ENCODE peak calls at places on chromosome 1, in four cellular contexts. One of them, this sample, is unnamed.

GRCh38 chr1:234535763-234536515 is 57.0 kb upstream of the TARBP1 start:
- DNase-seq in tibial artery: peak; percentile 91
- DNase-seq in osteocyte: no peak
- DNase-seq in body of pancreas: peak; percentile 71
- DNase-seq in this sample: no peak

GRCh38 chr1:234969630-234970370 is 158.8 kb downstream of the TOMM20 start:
- DNase-seq in osteocyte: peak; percentile 92
- DNase-seq in body of pancreas: peak; percentile 83
- DNase-seq in tibial artery: no peak
- DNase-seq in this sample: no peak

GRCh38 chr1:89945852-89946476 is 48.9 kb upstream of the ZNF326 start:
- DNase-seq in tibial artery: no peak
- DNase-seq in osteocyte: no peak
- DNase-seq in body of pancreas: no peak
- DNase-seq in this sample: no peak

GRCh38 chr1:5390497-5390896 is 601.7 kb downstream of the NPHP4 start:
- DNase-seq in body of pancreas: no peak
- DNase-seq in osteocyte: no peak
- DNase-seq in tibial artery: no peak
- DNase-seq in this sample: no peak

GRCh38 chr1:44603718-44604117 is 70.6 kb downstream of the TMEM53 start:
- DNase-seq in tibial artery: no peak
- DNase-seq in osteocyte: no peak
- DNase-seq in body of pancreas: peak; percentile 88
- DNase-seq in this sample: no peak

GRCh38 chr1:12057940-12058687 is 5.0 kb upstream of the TNFRSF8 start:
- DNase-seq in tibial artery: no peak
- DNase-seq in body of pancreas: no peak
- DNase-seq in osteocyte: no peak
- DNase-seq in this sample: no peak

GRCh38 chr1:46487818-46488218 is 1.8 kb upstream of the DMBX1 start:
- DNase-seq in body of pancreas: no peak
- DNase-seq in tibial artery: no peak
- DNase-seq in osteocyte: no peak
- DNase-seq in this sample: no peak

GRCh38 chr1:159798893-159799292 is 3.3 kb upstream of the FCRL6 start:
- DNase-seq in tibial artery: peak; percentile 75
- DNase-seq in osteocyte: no peak
- DNase-seq in body of pancreas: peak; percentile 83
- DNase-seq in this sample: peak; percentile 50

GRCh38 chr1:173342766-173343165 is 134.4 kb upstream of the PRDX6 start:
- DNase-seq in body of pancreas: no peak
- DNase-seq in tibial artery: no peak
- DNase-seq in osteocyte: no peak
- DNase-seq in this sample: no peak

GRCh38 chr1:182446033-182446669 is 3.8 kb upstream of the RGSL1 start:
- DNase-seq in osteocyte: no peak
- DNase-seq in body of pancreas: peak; percentile 31
- DNase-seq in tibial artery: no peak
- DNase-seq in this sample: peak; percentile 67

GRCh38 chr1:244444854-244445253 is 6.9 kb downstream of the ADSS2 start:
- DNase-seq in osteocyte: no peak
- DNase-seq in tibial artery: no peak
- DNase-seq in body of pancreas: no peak
- DNase-seq in this sample: no peak

GRCh38 chr1:24935615-24936484 is 5.8 kb upstream of the RUNX3 start:
- DNase-seq in osteocyte: no peak
- DNase-seq in body of pancreas: no peak
- DNase-seq in tibial artery: no peak
- DNase-seq in this sample: peak; percentile 29

GRCh38 chr1:84847253-84848247 is 45.5 kb downstream of the LPAR3 start:
- DNase-seq in osteocyte: peak; percentile 95
- DNase-seq in tibial artery: peak; percentile 74
- DNase-seq in body of pancreas: peak; percentile 92
- DNase-seq in this sample: no peak

GRCh38 chr1:234722904-234723588 is 113.1 kb upstream of the IRF2BP2 start:
- DNase-seq in tibial artery: peak; percentile 91
- DNase-seq in body of pancreas: peak; percentile 80
- DNase-seq in osteocyte: no peak
- DNase-seq in this sample: peak; percentile 10

GRCh38 chr1:12549460-12550349 is 68.3 kb downstream of the DHRS3 start:
- DNase-seq in tibial artery: peak; percentile 91
- DNase-seq in body of pancreas: peak; percentile 64
- DNase-seq in osteocyte: no peak
- DNase-seq in this sample: no peak

GRCh38 chr1:228289996-228290881 is 82.4 kb downstream of the OBSCN start:
- DNase-seq in osteocyte: no peak
- DNase-seq in tibial artery: peak; percentile 62
- DNase-seq in body of pancreas: no peak
- DNase-seq in this sample: no peak

GRCh38 chr1:169951108-169951507 is 57.4 kb upstream of the SCYL3 start:
- DNase-seq in osteocyte: no peak
- DNase-seq in tibial artery: no peak
- DNase-seq in body of pancreas: no peak
- DNase-seq in this sample: no peak

GRCh38 chr1:38444311-38444710 is 397.7 kb upstream of the POU3F1 start:
- DNase-seq in osteocyte: peak; percentile 3
- DNase-seq in tibial artery: no peak
- DNase-seq in body of pancreas: no peak
- DNase-seq in this sample: no peak

GRCh38 chr1:115051850-115052249 is 22.2 kb downstream of the TSHB start:
- DNase-seq in body of pancreas: no peak
- DNase-seq in osteocyte: no peak
- DNase-seq in tibial artery: no peak
- DNase-seq in this sample: no peak

GRCh38 chr1:33762099-33762830 is 101.6 kb upstream of the HMGB4 start:
- DNase-seq in body of pancreas: no peak
- DNase-seq in tibial artery: no peak
- DNase-seq in osteocyte: peak; percentile 21
- DNase-seq in this sample: no peak

GRCh38 chr1:22841754-22842370 is 130.8 kb downstream of the LACTBL1 start:
- DNase-seq in tibial artery: no peak
- DNase-seq in body of pancreas: no peak
- DNase-seq in osteocyte: no peak
- DNase-seq in this sample: no peak

GRCh38 chr1:230284891-230285290 is 141.2 kb downstream of the PGBD5 start:
- DNase-seq in tibial artery: peak; percentile 29
- DNase-seq in osteocyte: no peak
- DNase-seq in body of pancreas: no peak
- DNase-seq in this sample: no peak

DNA sequence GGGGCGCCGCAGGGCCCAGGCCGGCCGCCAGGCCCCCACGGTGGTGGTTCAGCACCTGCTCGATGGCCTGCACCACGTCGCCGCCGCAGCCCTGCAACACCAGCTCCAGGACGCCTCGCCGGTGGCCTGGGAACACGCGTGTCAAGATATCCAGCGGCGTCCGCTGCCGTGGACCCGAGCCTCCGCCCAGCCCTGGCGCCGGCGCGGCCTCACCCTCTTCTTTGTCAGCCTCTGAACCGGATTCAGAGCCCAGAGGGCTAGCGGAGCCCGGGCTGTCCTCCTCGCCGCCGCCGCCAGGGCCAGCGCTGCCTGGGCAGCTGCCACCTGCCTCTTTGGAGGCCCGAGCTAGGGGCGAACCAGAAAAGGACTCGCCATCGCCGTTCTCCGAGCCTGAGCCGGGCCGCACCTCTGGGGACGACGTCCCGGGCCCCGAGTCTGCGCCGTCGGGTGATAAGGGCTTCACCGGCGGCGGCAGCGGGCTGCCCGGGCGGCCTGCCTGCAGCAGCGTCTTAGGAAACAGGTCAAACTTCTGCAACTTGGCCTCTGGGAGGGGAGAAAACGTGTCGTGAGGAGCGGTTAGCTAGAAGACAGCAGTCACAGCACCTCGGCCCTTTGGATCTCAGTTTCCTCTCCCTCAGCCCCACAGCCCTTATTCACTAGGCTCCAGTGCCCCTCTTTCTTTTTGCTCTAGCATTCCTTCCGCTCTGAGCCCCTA is 3.9 kb downstream of the DMRTA2 start:
- DNase-seq in body of pancreas: no peak
- DNase-seq in osteocyte: no peak
- DNase-seq in tibial artery: no peak
- DNase-seq in this sample: no peak
- TF ChIP-seq CTCF in body of pancreas: peak; percentile 20
- TF ChIP-seq CTCF in osteocyte: peak; percentile 28
- TF ChIP-seq CTCF in tibial artery: no peak
- TF ChIP-seq CTCF in this sample: no peak

DNA sequence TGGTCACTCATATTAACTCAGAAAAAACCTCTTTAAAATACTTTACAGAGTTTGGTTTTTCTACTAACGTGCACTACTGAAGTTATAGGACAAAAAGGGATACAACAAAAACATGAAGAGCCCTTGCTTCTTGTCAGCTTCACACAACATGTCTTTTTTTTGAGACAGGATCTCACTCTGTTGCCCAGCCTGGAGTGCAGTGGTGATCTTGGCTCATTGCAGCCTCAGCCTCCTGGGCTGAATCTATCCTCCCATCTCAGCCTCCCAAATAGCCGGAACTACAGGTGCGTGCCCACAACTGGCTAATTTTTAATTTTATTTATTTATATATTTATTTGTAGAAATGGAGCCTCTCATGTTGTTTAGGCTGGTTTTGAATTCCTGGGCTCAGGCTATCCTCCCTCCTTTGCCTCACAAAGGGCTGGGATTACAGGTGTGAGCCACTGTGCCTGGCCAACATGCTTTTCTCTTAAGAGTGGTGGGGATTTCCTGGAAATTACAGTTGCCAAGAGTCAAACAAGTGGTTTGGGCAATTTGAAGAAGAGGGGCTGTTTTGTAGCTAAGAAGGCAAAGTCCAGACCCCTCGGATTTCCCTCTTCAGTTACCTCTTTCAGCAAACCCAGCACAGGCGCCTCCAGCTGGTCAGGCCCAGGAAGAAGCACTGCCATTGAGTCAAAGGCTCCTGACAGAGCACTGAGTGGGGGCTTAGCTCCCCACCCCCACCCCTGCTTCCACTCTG is 6.4 kb upstream of the SMPDL3B start:
- DNase-seq in osteocyte: no peak
- DNase-seq in body of pancreas: no peak
- DNase-seq in tibial artery: no peak
- DNase-seq in this sample: no peak
- TF ChIP-seq CTCF in osteocyte: no peak
- TF ChIP-seq CTCF in body of pancreas: no peak
- TF ChIP-seq CTCF in tibial artery: no peak
- TF ChIP-seq CTCF in this sample: peak; percentile 47

GRCh38 chr1:95021085-95021484 is 51.7 kb downstream of the ALG14 start:
- DNase-seq in body of pancreas: no peak
- DNase-seq in tibial artery: no peak
- DNase-seq in osteocyte: no peak
- DNase-seq in this sample: no peak

GRCh38 chr1:95013948-95014574 is 58.7 kb downstream of the ALG14 start:
- DNase-seq in tibial artery: no peak
- DNase-seq in body of pancreas: peak; percentile 63
- DNase-seq in osteocyte: no peak
- DNase-seq in this sample: no peak

GRCh38 chr1:95018602-95019369 is 54.0 kb downstream of the ALG14 start:
- DNase-seq in osteocyte: no peak
- DNase-seq in tibial artery: no peak
- DNase-seq in body of pancreas: peak; percentile 78
- DNase-seq in this sample: no peak

GRCh38 chr1:95021794-95022193 is 51.0 kb downstream of the ALG14 start:
- DNase-seq in tibial artery: no peak
- DNase-seq in body of pancreas: no peak
- DNase-seq in osteocyte: no peak
- DNase-seq in this sample: no peak

GRCh38 chr1:95017775-95018174 is 55.0 kb downstream of the ALG14 start:
- DNase-seq in body of pancreas: no peak
- DNase-seq in tibial artery: no peak
- DNase-seq in osteocyte: no peak
- DNase-seq in this sample: no peak
- TF ChIP-seq CTCF in body of pancreas: no peak
- TF ChIP-seq CTCF in tibial artery: no peak
- TF ChIP-seq CTCF in osteocyte: no peak
- TF ChIP-seq CTCF in this sample: no peak

GRCh38 chr1:30109853-30110252 is 613.5 kb downstream of the MATN1 start:
- DNase-seq in body of pancreas: peak; percentile 10
- DNase-seq in osteocyte: no peak
- DNase-seq in tibial artery: no peak
- DNase-seq in this sample: no peak

GRCh38 chr1:30102605-30103004 is 620.8 kb downstream of the MATN1 start:
- DNase-seq in osteocyte: no peak
- DNase-seq in tibial artery: no peak
- DNase-seq in body of pancreas: no peak
- DNase-seq in this sample: no peak

GRCh38 chr1:30104551-30104950 is 618.8 kb downstream of the MATN1 start:
- DNase-seq in tibial artery: no peak
- DNase-seq in osteocyte: no peak
- DNase-seq in body of pancreas: no peak
- DNase-seq in this sample: no peak

GRCh38 chr1:30103708-30104107 is 619.7 kb downstream of the MATN1 start:
- DNase-seq in tibial artery: no peak
- DNase-seq in osteocyte: no peak
- DNase-seq in body of pancreas: no peak
- DNase-seq in this sample: no peak

DNA sequence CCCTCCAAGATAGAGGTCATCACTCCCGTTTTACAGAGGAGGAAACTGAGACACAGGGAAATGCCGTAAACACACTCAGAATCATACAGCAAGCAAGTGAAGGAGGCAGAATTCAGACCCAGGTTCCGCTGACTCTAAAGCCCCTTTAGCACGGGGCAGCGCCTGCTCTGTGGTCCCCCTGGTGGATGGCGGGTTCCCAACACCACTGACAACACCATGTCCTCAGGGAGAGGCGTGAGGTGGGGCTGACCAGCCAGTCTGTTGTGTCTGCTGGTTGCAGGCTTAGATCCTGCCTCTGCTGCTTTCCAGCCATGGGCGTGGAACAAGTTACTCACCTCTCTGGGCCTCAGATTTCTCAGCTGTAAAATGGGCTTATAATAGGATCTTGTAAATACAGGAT is 617.3 kb downstream of the MATN1 start:
- DNase-seq in tibial artery: no peak
- DNase-seq in body of pancreas: peak; percentile 19
- DNase-seq in osteocyte: no peak
- DNase-seq in this sample: peak; percentile 16
- TF ChIP-seq CTCF in tibial artery: no peak
- TF ChIP-seq CTCF in body of pancreas: no peak
- TF ChIP-seq CTCF in osteocyte: peak; percentile 63
- TF ChIP-seq CTCF in this sample: peak; percentile 64

This sample was measured in OCI-LY7.